ENCODE peak calls at places on chromosomes 11 and 22, in five cellular contexts. One of them, this sample, is unnamed.

GRCh38 chr11:43574949-43575915 is 105.3 kb upstream of the HSD17B12 start:
- DNase-seq in IMR-90: peak
- DNase-seq in stimulated activated CD4-positive, alpha-beta T cell treated with anti-CD3 and anti-CD28 coated beads, Interleukin-1b, Interleukin-23, amount 100 ng/mL, for 48 hours: peak
- DNase-seq in activated naive CD8-positive, alpha-beta T cell treated with anti-CD3 and anti-CD28 coated beads, Interleukin-2, amount 50 U/mL, for 24 hours: no peak
- DNase-seq in stomach: no peak
- DNase-seq in this sample: no peak

GRCh38 chr11:3622521-3622920 is 19.3 kb downstream of the ART5 start:
- DNase-seq in IMR-90: no peak
- DNase-seq in stimulated activated CD4-positive, alpha-beta T cell treated with anti-CD3 and anti-CD28 coated beads, Interleukin-1b, Interleukin-23, amount 100 ng/mL, for 48 hours: no peak
- DNase-seq in activated naive CD8-positive, alpha-beta T cell treated with anti-CD3 and anti-CD28 coated beads, Interleukin-2, amount 50 U/mL, for 24 hours: no peak
- DNase-seq in stomach: no peak
- DNase-seq in this sample: no peak

GRCh38 chr22:49930596-49931412 is 12.4 kb downstream of the CRELD2 start:
- DNase-seq in IMR-90: peak
- DNase-seq in stimulated activated CD4-positive, alpha-beta T cell treated with anti-CD3 and anti-CD28 coated beads, Interleukin-1b, Interleukin-23, amount 100 ng/mL, for 48 hours: peak
- DNase-seq in activated naive CD8-positive, alpha-beta T cell treated with anti-CD3 and anti-CD28 coated beads, Interleukin-2, amount 50 U/mL, for 24 hours: peak
- DNase-seq in stomach: peak
- DNase-seq in this sample: peak

GRCh38 chr11:73001615-73002014 is 140.5 kb downstream of the FCHSD2 start:
- DNase-seq in IMR-90: no peak
- DNase-seq in stimulated activated CD4-positive, alpha-beta T cell treated with anti-CD3 and anti-CD28 coated beads, Interleukin-1b, Interleukin-23, amount 100 ng/mL, for 48 hours: no peak
- DNase-seq in activated naive CD8-positive, alpha-beta T cell treated with anti-CD3 and anti-CD28 coated beads, Interleukin-2, amount 50 U/mL, for 24 hours: no peak
- DNase-seq in stomach: no peak
- DNase-seq in this sample: no peak

GRCh38 chr22:42711895-42712837 is 8.5 kb downstream of the A4GALT start:
- DNase-seq in IMR-90: no peak
- DNase-seq in stimulated activated CD4-positive, alpha-beta T cell treated with anti-CD3 and anti-CD28 coated beads, Interleukin-1b, Interleukin-23, amount 100 ng/mL, for 48 hours: no peak
- DNase-seq in activated naive CD8-positive, alpha-beta T cell treated with anti-CD3 and anti-CD28 coated beads, Interleukin-2, amount 50 U/mL, for 24 hours: no peak
- DNase-seq in stomach: peak
- DNase-seq in this sample: no peak

GRCh38 chr11:76786053-76787014 is 3.2 kb downstream of the TSKU start:
- DNase-seq in IMR-90: no peak
- DNase-seq in stimulated activated CD4-positive, alpha-beta T cell treated with anti-CD3 and anti-CD28 coated beads, Interleukin-1b, Interleukin-23, amount 100 ng/mL, for 48 hours: no peak
- DNase-seq in activated naive CD8-positive, alpha-beta T cell treated with anti-CD3 and anti-CD28 coated beads, Interleukin-2, amount 50 U/mL, for 24 hours: no peak
- DNase-seq in stomach: no peak
- DNase-seq in this sample: no peak

GRCh38 chr22:47316020-47316419 is 553.6 kb downstream of the TBC1D22A start:
- DNase-seq in IMR-90: no peak
- DNase-seq in stimulated activated CD4-positive, alpha-beta T cell treated with anti-CD3 and anti-CD28 coated beads, Interleukin-1b, Interleukin-23, amount 100 ng/mL, for 48 hours: no peak
- DNase-seq in activated naive CD8-positive, alpha-beta T cell treated with anti-CD3 and anti-CD28 coated beads, Interleukin-2, amount 50 U/mL, for 24 hours: no peak
- DNase-seq in stomach: no peak
- DNase-seq in this sample: no peak

GRCh38 chr11:69546735-69547370 is 65.4 kb downstream of the LINC01488 start:
- DNase-seq in IMR-90: no peak
- DNase-seq in stimulated activated CD4-positive, alpha-beta T cell treated with anti-CD3 and anti-CD28 coated beads, Interleukin-1b, Interleukin-23, amount 100 ng/mL, for 48 hours: peak
- DNase-seq in activated naive CD8-positive, alpha-beta T cell treated with anti-CD3 and anti-CD28 coated beads, Interleukin-2, amount 50 U/mL, for 24 hours: peak
- DNase-seq in stomach: no peak
- DNase-seq in this sample: no peak

GRCh38 chr11:124194696-124195418 is 11.7 kb downstream of the OR10D3 start:
- DNase-seq in IMR-90: peak
- DNase-seq in stimulated activated CD4-positive, alpha-beta T cell treated with anti-CD3 and anti-CD28 coated beads, Interleukin-1b, Interleukin-23, amount 100 ng/mL, for 48 hours: peak
- DNase-seq in activated naive CD8-positive, alpha-beta T cell treated with anti-CD3 and anti-CD28 coated beads, Interleukin-2, amount 50 U/mL, for 24 hours: peak
- DNase-seq in stomach: peak
- DNase-seq in this sample: no peak

GRCh38 chr22:30591588-30592359 is at the start of gene PES1:
- DNase-seq in IMR-90: peak
- DNase-seq in stimulated activated CD4-positive, alpha-beta T cell treated with anti-CD3 and anti-CD28 coated beads, Interleukin-1b, Interleukin-23, amount 100 ng/mL, for 48 hours: peak
- DNase-seq in activated naive CD8-positive, alpha-beta T cell treated with anti-CD3 and anti-CD28 coated beads, Interleukin-2, amount 50 U/mL, for 24 hours: peak
- DNase-seq in stomach: peak
- DNase-seq in this sample: peak

GRCh38 chr11:12918667-12919066 is 90.4 kb upstream of the RASSF10 start:
- DNase-seq in IMR-90: no peak
- DNase-seq in stimulated activated CD4-positive, alpha-beta T cell treated with anti-CD3 and anti-CD28 coated beads, Interleukin-1b, Interleukin-23, amount 100 ng/mL, for 48 hours: no peak
- DNase-seq in activated naive CD8-positive, alpha-beta T cell treated with anti-CD3 and anti-CD28 coated beads, Interleukin-2, amount 50 U/mL, for 24 hours: no peak
- DNase-seq in stomach: no peak
- DNase-seq in this sample: no peak

GRCh38 chr11:108580043-108580442 is 13.5 kb downstream of the EXPH5 start:
- DNase-seq in IMR-90: no peak
- DNase-seq in stimulated activated CD4-positive, alpha-beta T cell treated with anti-CD3 and anti-CD28 coated beads, Interleukin-1b, Interleukin-23, amount 100 ng/mL, for 48 hours: no peak
- DNase-seq in activated naive CD8-positive, alpha-beta T cell treated with anti-CD3 and anti-CD28 coated beads, Interleukin-2, amount 50 U/mL, for 24 hours: no peak
- DNase-seq in stomach: no peak
- DNase-seq in this sample: no peak

GRCh38 chr11:104654414-104654813 is 243.8 kb downstream of the CASP12 start:
- DNase-seq in IMR-90: no peak
- DNase-seq in stimulated activated CD4-positive, alpha-beta T cell treated with anti-CD3 and anti-CD28 coated beads, Interleukin-1b, Interleukin-23, amount 100 ng/mL, for 48 hours: no peak
- DNase-seq in activated naive CD8-positive, alpha-beta T cell treated with anti-CD3 and anti-CD28 coated beads, Interleukin-2, amount 50 U/mL, for 24 hours: no peak
- DNase-seq in stomach: no peak
- DNase-seq in this sample: no peak

This sample was measured in putamen.